ENCODE peak calls at places on chromosomes 11 and 22, in five cellular contexts. One of them, this sample, is unnamed.

GRCh38 chr11:85628771-85629341 is 463 bp downstream of the TMEM126B start:
- DNase-seq in T-helper 2 cell: no peak
- DNase-seq in body of pancreas: no peak
- DNase-seq in activated CD4-positive, alpha-beta T cell treated with anti-CD3 and anti-CD28 coated beads, Interleukin-2, amount 50 U/mL, for 24 hours: no peak
- DNase-seq in fibroblast of the conjunctiva: no peak
- DNase-seq in this sample: peak

GRCh38 chr22:44795701-44796630 is 43.6 kb downstream of the ARHGAP8 start:
- DNase-seq in body of pancreas: no peak
- DNase-seq in T-helper 2 cell: no peak
- DNase-seq in fibroblast of the conjunctiva: no peak
- DNase-seq in activated CD4-positive, alpha-beta T cell treated with anti-CD3 and anti-CD28 coated beads, Interleukin-2, amount 50 U/mL, for 24 hours: no peak
- DNase-seq in this sample: no peak

GRCh38 chr22:37552560-37553163 is 7.6 kb upstream of the CDC42EP1 start:
- DNase-seq in activated CD4-positive, alpha-beta T cell treated with anti-CD3 and anti-CD28 coated beads, Interleukin-2, amount 50 U/mL, for 24 hours: no peak
- DNase-seq in T-helper 2 cell: no peak
- DNase-seq in body of pancreas: peak
- DNase-seq in fibroblast of the conjunctiva: no peak
- DNase-seq in this sample: no peak

GRCh38 chr11:61345170-61345610 is 12.2 kb downstream of the TKFC start:
- DNase-seq in T-helper 2 cell: no peak
- DNase-seq in body of pancreas: no peak
- DNase-seq in activated CD4-positive, alpha-beta T cell treated with anti-CD3 and anti-CD28 coated beads, Interleukin-2, amount 50 U/mL, for 24 hours: no peak
- DNase-seq in fibroblast of the conjunctiva: no peak
- DNase-seq in this sample: no peak

GRCh38 chr11:133506023-133506422 is 26.3 kb downstream of the OPCML start:
- DNase-seq in activated CD4-positive, alpha-beta T cell treated with anti-CD3 and anti-CD28 coated beads, Interleukin-2, amount 50 U/mL, for 24 hours: no peak
- DNase-seq in T-helper 2 cell: no peak
- DNase-seq in fibroblast of the conjunctiva: no peak
- DNase-seq in body of pancreas: no peak
- DNase-seq in this sample: no peak

GRCh38 chr11:123063396-123064267 is 1.7 kb upstream of the HSPA8 start:
- DNase-seq in T-helper 2 cell: no peak
- DNase-seq in activated CD4-positive, alpha-beta T cell treated with anti-CD3 and anti-CD28 coated beads, Interleukin-2, amount 50 U/mL, for 24 hours: no peak
- DNase-seq in body of pancreas: peak
- DNase-seq in fibroblast of the conjunctiva: peak
- DNase-seq in this sample: peak

GRCh38 chr22:24107668-24108067 is 73.6 kb upstream of the SUSD2 start:
- DNase-seq in T-helper 2 cell: no peak
- DNase-seq in fibroblast of the conjunctiva: peak
- DNase-seq in activated CD4-positive, alpha-beta T cell treated with anti-CD3 and anti-CD28 coated beads, Interleukin-2, amount 50 U/mL, for 24 hours: no peak
- DNase-seq in body of pancreas: peak
- DNase-seq in this sample: no peak

GRCh38 chr11:124536520-124536919 is 6.9 kb downstream of the OR8B12 start:
- DNase-seq in activated CD4-positive, alpha-beta T cell treated with anti-CD3 and anti-CD28 coated beads, Interleukin-2, amount 50 U/mL, for 24 hours: no peak
- DNase-seq in fibroblast of the conjunctiva: no peak
- DNase-seq in T-helper 2 cell: no peak
- DNase-seq in body of pancreas: peak
- DNase-seq in this sample: no peak

GRCh38 chr11:77557553-77557952 is 32.2 kb upstream of the AQP11 start:
- DNase-seq in fibroblast of the conjunctiva: no peak
- DNase-seq in body of pancreas: no peak
- DNase-seq in activated CD4-positive, alpha-beta T cell treated with anti-CD3 and anti-CD28 coated beads, Interleukin-2, amount 50 U/mL, for 24 hours: no peak
- DNase-seq in T-helper 2 cell: no peak
- DNase-seq in this sample: no peak

GRCh38 chr11:110529043-110529442 is 99.3 kb downstream of the FDX1 start:
- DNase-seq in T-helper 2 cell: no peak
- DNase-seq in activated CD4-positive, alpha-beta T cell treated with anti-CD3 and anti-CD28 coated beads, Interleukin-2, amount 50 U/mL, for 24 hours: no peak
- DNase-seq in fibroblast of the conjunctiva: no peak
- DNase-seq in body of pancreas: no peak
- DNase-seq in this sample: no peak

GRCh38 chr11:24963879-24964278 is 467.0 kb downstream of the LUZP2 start:
- DNase-seq in fibroblast of the conjunctiva: no peak
- DNase-seq in activated CD4-positive, alpha-beta T cell treated with anti-CD3 and anti-CD28 coated beads, Interleukin-2, amount 50 U/mL, for 24 hours: no peak
- DNase-seq in T-helper 2 cell: no peak
- DNase-seq in body of pancreas: no peak
- DNase-seq in this sample: no peak

GRCh38 chr22:27154717-27155116 is 497.3 kb downstream of the MIAT start:
- DNase-seq in T-helper 2 cell: no peak
- DNase-seq in fibroblast of the conjunctiva: no peak
- DNase-seq in body of pancreas: peak
- DNase-seq in activated CD4-positive, alpha-beta T cell treated with anti-CD3 and anti-CD28 coated beads, Interleukin-2, amount 50 U/mL, for 24 hours: no peak
- DNase-seq in this sample: no peak

GRCh38 chr22:30113494-30113893 is 33.2 kb downstream of the HORMAD2 start:
- DNase-seq in T-helper 2 cell: no peak
- DNase-seq in activated CD4-positive, alpha-beta T cell treated with anti-CD3 and anti-CD28 coated beads, Interleukin-2, amount 50 U/mL, for 24 hours: no peak
- DNase-seq in body of pancreas: no peak
- DNase-seq in fibroblast of the conjunctiva: no peak
- DNase-seq in this sample: no peak

GRCh38 chr22:50221410-50222300 is 20.8 kb downstream of the SELENOO start:
- DNase-seq in fibroblast of the conjunctiva: no peak
- DNase-seq in T-helper 2 cell: no peak
- DNase-seq in activated CD4-positive, alpha-beta T cell treated with anti-CD3 and anti-CD28 coated beads, Interleukin-2, amount 50 U/mL, for 24 hours: no peak
- DNase-seq in body of pancreas: no peak
- DNase-seq in this sample: no peak

GRCh38 chr11:78251083-78251699 is 62.5 kb downstream of the USP35 start:
- DNase-seq in activated CD4-positive, alpha-beta T cell treated with anti-CD3 and anti-CD28 coated beads, Interleukin-2, amount 50 U/mL, for 24 hours: no peak
- DNase-seq in fibroblast of the conjunctiva: no peak
- DNase-seq in T-helper 2 cell: no peak
- DNase-seq in body of pancreas: no peak
- DNase-seq in this sample: no peak

GRCh38 chr22:50089231-50090140 is at the start of gene MOV10L1:
- DNase-seq in body of pancreas: peak
- DNase-seq in fibroblast of the conjunctiva: peak
- DNase-seq in activated CD4-positive, alpha-beta T cell treated with anti-CD3 and anti-CD28 coated beads, Interleukin-2, amount 50 U/mL, for 24 hours: no peak
- DNase-seq in T-helper 2 cell: no peak
- DNase-seq in this sample: peak

GRCh38 chr11:111026241-111026640 is 219.3 kb upstream of the POU2AF2 start:
- DNase-seq in activated CD4-positive, alpha-beta T cell treated with anti-CD3 and anti-CD28 coated beads, Interleukin-2, amount 50 U/mL, for 24 hours: no peak
- DNase-seq in T-helper 2 cell: no peak
- DNase-seq in fibroblast of the conjunctiva: no peak
- DNase-seq in body of pancreas: no peak
- DNase-seq in this sample: no peak

GRCh38 chr11:6812391-6813005 is 13.0 kb upstream of the OR6A2 start:
- DNase-seq in fibroblast of the conjunctiva: peak
- DNase-seq in activated CD4-positive, alpha-beta T cell treated with anti-CD3 and anti-CD28 coated beads, Interleukin-2, amount 50 U/mL, for 24 hours: no peak
- DNase-seq in T-helper 2 cell: no peak
- DNase-seq in body of pancreas: no peak
- DNase-seq in this sample: peak

This sample was measured in stimulated activated naive CD8-positive, alpha-beta T cell treated with anti-CD3 and anti-CD28 coated beads, Interleukin-15, Interleukin-2, amounts not matched to agents 100 U/mL and 50 U/mL, for 24 hours.